ENCODE peak calls at places on chromosomes 7 and 10, in five cellular contexts. V is erythroblast, S is A549, E is tibial nerve, C is esophagus squamous epithelium. F is an unnamed sample.

GRCh38 chr7:27661776-27662489 is 750 bp downstream of the HIBADH start:
- DNase-seq in V (peak; percentile 63), S (no peak), E (no peak), C (no peak), F (peak; percentile 5)

GRCh38 chr7:66758964-66759628 is 18.6 kb downstream of the RABGEF1 start:
- DNase-seq in V (no peak), S (no peak), E (no peak), C (no peak), F (no peak)

GRCh38 chr10:79434223-79434687 is 11.2 kb downstream of the ZCCHC24 start:
- DNase-seq in V (no peak), S (no peak), E (no peak), C (no peak), F (no peak)

GRCh38 chr7:130719550-130719949 is 14.5 kb downstream of the KLF14 start:
- DNase-seq in V (peak; percentile 7), S (no peak), E (no peak), C (no peak), F (no peak)

GRCh38 chr7:39324134-39324760 is 242.0 kb upstream of the YAE1 start:
- DNase-seq in V (no peak), S (no peak), E (no peak), C (no peak), F (no peak)

GRCh38 chr10:63120554-63120953 is 12.6 kb upstream of the NRBF2 start:
- DNase-seq in V (no peak), S (no peak), E (no peak), C (no peak), F (no peak)

GRCh38 chr10:108060246-108060645 is 895.7 kb upstream of the SORCS1 start:
- DNase-seq in V (no peak), S (no peak), E (no peak), C (no peak), F (no peak)

GRCh38 chr10:86341361-86341811 is 25.2 kb downstream of the GRID1 start:
- DNase-seq in V (no peak), S (no peak), E (no peak), C (no peak), F (no peak)

GRCh38 chr7:52119537-52119936 is 802.9 kb upstream of the COBL start:
- DNase-seq in V (no peak), S (no peak), E (no peak), C (no peak), F (no peak)

GRCh38 chr7:90988996-90989765 is 275.1 kb upstream of the FZD1 start:
- DNase-seq in V (no peak), S (no peak), E (no peak), C (no peak), F (no peak)

GRCh38 chr7:27172823-27173411 is 1.2 kb downstream of the HOXA10 start:
- DNase-seq in V (no peak), S (no peak), E (peak; percentile 73), C (no peak), F (no peak)

GRCh38 chr10:132446661-132447445 is 49.9 kb downstream of the PWWP2B start:
- DNase-seq in V (peak; percentile 74), S (peak; percentile 60), E (no peak), C (no peak), F (peak; percentile 67)

GRCh38 chr7:129690701-129691100 is 79.2 kb downstream of the NRF1 start:
- DNase-seq in V (no peak), S (no peak), E (no peak), C (no peak), F (no peak)

GRCh38 chr10:68543004-68543918 is 15.9 kb upstream of the SLC25A16 start:
- DNase-seq in V (no peak), S (peak; percentile 37), E (no peak), C (no peak), F (no peak)

GRCh38 chr10:123911866-123912265 is 20.3 kb upstream of the CPXM2 start:
- DNase-seq in V (peak; percentile 9), S (no peak), E (no peak), C (no peak), F (no peak)

DNA sequence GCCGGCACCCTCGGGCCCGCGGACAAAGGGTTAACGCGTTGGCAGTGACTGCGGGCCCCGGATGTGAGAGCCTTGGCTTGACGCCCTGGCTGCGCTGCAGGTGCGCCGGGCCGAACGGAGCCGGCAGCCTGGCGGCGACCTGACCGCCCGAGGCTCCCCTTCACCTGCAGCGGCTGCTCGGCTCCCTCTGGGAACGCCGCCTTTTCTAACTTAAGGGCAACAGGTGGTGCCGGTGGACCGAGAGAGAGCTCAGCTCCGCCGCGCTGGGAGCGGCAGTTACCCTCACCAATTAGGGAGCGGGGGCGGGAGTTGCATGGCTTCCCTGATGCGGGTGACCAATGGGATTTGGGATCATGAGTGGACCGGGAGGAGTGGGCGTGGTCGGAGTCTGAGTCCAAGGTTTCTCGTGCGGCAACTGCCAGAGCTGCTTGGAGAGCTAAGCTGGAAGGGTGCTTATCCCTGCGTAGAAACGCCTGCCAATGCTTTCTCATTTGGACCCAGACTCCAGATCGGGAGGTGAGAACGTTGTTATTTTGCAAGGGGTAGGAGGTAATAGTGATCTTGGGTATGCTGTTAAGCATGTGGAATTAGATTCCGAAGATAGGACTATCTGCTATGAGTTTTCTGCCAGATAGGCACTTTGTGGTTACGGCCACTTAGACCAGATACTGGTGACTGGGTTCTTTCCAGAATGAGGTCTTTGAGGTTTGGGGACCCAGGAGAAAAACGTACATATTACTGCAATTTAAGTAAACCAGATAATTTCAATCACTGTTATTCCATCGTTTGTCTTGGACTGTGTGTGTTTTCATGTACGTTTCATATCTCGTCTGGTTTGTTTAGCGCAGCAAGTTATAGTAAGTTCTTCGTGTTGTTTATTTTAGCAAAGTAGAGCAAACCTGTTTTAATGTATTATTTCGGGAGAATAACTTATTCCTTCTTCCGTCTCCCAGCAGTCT is at the start of gene ARL4A:
- DNase-seq in V (peak; percentile 99), S (peak; percentile 98), E (peak; percentile 99), C (peak; percentile 92), F (peak; percentile 45)
- TF ChIP-seq POLR2A in V (peak; percentile 99), S (peak; percentile 87), E (peak; percentile 73), C (peak; percentile 87), F (no peak)

GRCh38 chr7:6394114-6394513 is 53.6 kb downstream of the DAGLB start:
- DNase-seq in V (no peak), S (no peak), E (no peak), C (no peak), F (no peak)

GRCh38 chr7:6389728-6390127 is 58.0 kb downstream of the DAGLB start:
- DNase-seq in V (no peak), S (no peak), E (no peak), C (no peak), F (no peak)

GRCh38 chr7:6395898-6396582 is 51.7 kb downstream of the DAGLB start:
- DNase-seq in V (peak; percentile 29), S (no peak), E (no peak), C (no peak), F (no peak)

GRCh38 chr7:6393667-6394056 is 54.1 kb downstream of the DAGLB start:
- DNase-seq in V (peak; percentile 93), S (no peak), E (no peak), C (no peak), F (no peak)

GRCh38 chr7:6392712-6393666 is 54.8 kb downstream of the DAGLB start:
- DNase-seq in V (peak; percentile 99), S (peak; percentile 69), E (peak; percentile 41), C (no peak), F (no peak)
- TF ChIP-seq POLR2A in V (no peak), S (no peak), E (no peak), C (no peak), F (no peak)

GRCh38 chr7:108454674-108455523 is 1.3 kb downstream of the NRCAM start:
- DNase-seq in V (no peak), S (peak; percentile 61), E (no peak), C (no peak), F (peak; percentile 31)

GRCh38 chr7:108455524-108455832 is 758 bp downstream of the NRCAM start:
- DNase-seq in V (no peak), S (no peak), E (no peak), C (no peak), F (no peak)

GRCh38 chr7:108456845-108457540 is 757 bp upstream of the NRCAM start:
- DNase-seq in V (no peak), S (no peak), E (no peak), C (no peak), F (no peak)

GRCh38 chr7:108454317-108454673 is 1.9 kb downstream of the NRCAM start:
- DNase-seq in V (no peak), S (no peak), E (no peak), C (no peak), F (no peak)

GRCh38 chr7:108455833-108456677 is at the start of gene NRCAM:
- DNase-seq in V (peak; percentile 56), S (peak; percentile 92), E (no peak), C (no peak), F (peak; percentile 39)
- TF ChIP-seq POLR2A in V (no peak), S (peak; percentile 49), E (no peak), C (no peak), F (no peak)

DNA sequence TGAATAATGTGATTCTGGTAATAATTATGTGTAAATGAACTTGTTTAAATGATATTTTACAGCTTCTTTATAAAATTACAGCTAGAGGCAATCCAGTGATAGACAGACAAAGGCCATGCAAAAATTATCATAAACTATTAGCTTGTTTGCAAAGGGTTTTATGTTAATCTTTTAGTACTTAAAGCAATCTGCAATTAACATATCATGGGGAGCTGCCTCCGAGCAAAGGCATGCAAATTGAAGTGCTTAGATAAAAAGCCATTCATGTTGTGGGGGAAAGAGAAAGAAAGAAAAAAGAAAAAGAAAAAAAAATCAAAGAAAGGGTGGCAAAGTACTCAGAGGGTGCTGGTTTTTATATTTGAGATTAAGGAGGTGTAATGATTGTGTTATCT is 799.4 kb downstream of the LRMDA start:
- DNase-seq in V (no peak), S (no peak), E (no peak), C (no peak), F (no peak)
- TF ChIP-seq POLR2A in V (no peak), S (no peak), E (no peak), C (no peak), F (no peak)

F was measured in GM12891.